ENCODE peak calls at places on chromosomes 5 and 9, in four cellular contexts. P is KG1, Q is frontal cortex, K is T-helper 2 cell. S is an unnamed sample.

GRCh38 chr9:92808726-92809451 is 44.3 kb upstream of the BICD2 start:
- DNase-seq in P (no peak), Q (peak), K (no peak), S (peak)

GRCh38 chr9:89639367-89639795 is 34.6 kb downstream of the GADD45G start:
- DNase-seq in Q (no peak), P (no peak), K (no peak), S (no peak)

GRCh38 chr5:139648205-139649081 is at the start of gene CXXC5:
- DNase-seq in K (no peak), Q (peak), P (no peak), S (peak)

GRCh38 chr5:102540251-102540812 is 41.5 kb upstream of the SLCO6A1 start:
- DNase-seq in P (no peak), Q (no peak), K (no peak), S (no peak)

GRCh38 chr5:78699565-78700143 is 51.1 kb upstream of the LHFPL2 start:
- DNase-seq in P (no peak), Q (no peak), K (no peak), S (no peak)

GRCh38 chr9:98318834-98319478 is 63.5 kb upstream of the TBC1D2 start:
- DNase-seq in Q (no peak), K (no peak), P (no peak), S (no peak)

GRCh38 chr9:112245126-112245525 is 70.0 kb upstream of the SUSD1 start:
- DNase-seq in P (no peak), K (no peak), Q (no peak), S (no peak)

GRCh38 chr9:111604054-111604615 is 4.7 kb upstream of the PTGR1 start:
- DNase-seq in P (no peak), Q (no peak), K (no peak), S (no peak)

GRCh38 chr5:74206571-74207550 is 433.7 kb downstream of the ENC1 start:
- DNase-seq in P (no peak), Q (no peak), K (no peak), S (no peak)